ENCODE peak calls at places on chromosome 13, in nine cellular contexts. X is fibroblast of mammary gland, V is cardiac fibroblast, K is mesothelial cell of epicardium, P is fibroblast of lung, T is heart left ventricle, I is GM12865, J is Calu3, G is body of pancreas. F is an unnamed sample.

GRCh38 chr13:98853791-98854191 is 101.3 kb upstream of the SLC15A1 start:
- DNase-seq in X (peak; percentile 75), V (peak; percentile 55), K (no peak), P (peak; percentile 66), T (no peak), I (peak; percentile 87), J (no peak), G (no peak), F (no peak)

GRCh38 chr13:94343243-94343585 is 136.3 kb downstream of the DCT start:
- DNase-seq in X (peak; percentile 33), V (peak; percentile 47), K (no peak), P (peak; percentile 70), T (no peak), I (no peak), J (no peak), G (no peak), F (no peak)

GRCh38 chr13:94556646-94557045 is 39.3 kb downstream of the TGDS start:
- DNase-seq in X (no peak), V (no peak), K (no peak), P (no peak), T (no peak), I (no peak), J (no peak), G (no peak), F (no peak)

GRCh38 chr13:99614465-99614885 is 113.2 kb downstream of the TM9SF2 start:
- DNase-seq in X (no peak), V (peak; percentile 25), K (no peak), P (no peak), T (no peak), I (peak; percentile 60), J (peak; percentile 3), G (peak; percentile 62), F (no peak)

GRCh38 chr13:36819064-36819810 is at the start of gene RFXAP:
- DNase-seq in X (peak; percentile 81), V (peak; percentile 87), K (peak; percentile 95), P (peak; percentile 73), T (peak; percentile 96), I (peak; percentile 95), J (peak; percentile 86), G (peak; percentile 93), F (peak; percentile 97)

GRCh38 chr13:93775027-93775426 is 548.4 kb downstream of the GPC6 start:
- DNase-seq in X (no peak), V (no peak), K (no peak), P (no peak), T (no peak), I (no peak), J (no peak), G (no peak), F (no peak)

GRCh38 chr13:85170372-85170771 is 628.8 kb downstream of the SLITRK6 start:
- DNase-seq in X (no peak), V (no peak), K (no peak), P (no peak), T (no peak), I (no peak), J (no peak), G (no peak), F (no peak)

GRCh38 chr13:45207319-45207718 is 6.5 kb upstream of the KCTD4 start:
- DNase-seq in X (no peak), V (no peak), K (no peak), P (peak; percentile 34), T (no peak), I (no peak), J (no peak), G (no peak), F (no peak)

GRCh38 chr13:99192480-99192879 is 8.2 kb upstream of the UBAC2 start:
- DNase-seq in X (no peak), V (no peak), K (no peak), P (no peak), T (no peak), I (no peak), J (no peak), G (no peak), F (no peak)

GRCh38 chr13:93309886-93310520 is 83.4 kb downstream of the GPC6 start:
- DNase-seq in X (peak; percentile 89), V (peak; percentile 87), K (no peak), P (peak; percentile 83), T (no peak), I (peak; percentile 2), J (no peak), G (no peak), F (no peak)

GRCh38 chr13:107211073-107211472 is 643.1 kb upstream of the ARGLU1 start:
- DNase-seq in X (peak; percentile 82), V (peak; percentile 83), K (peak; percentile 79), P (peak; percentile 87), T (peak; percentile 68), I (peak; percentile 67), J (peak; percentile 50), G (peak; percentile 73), F (peak; percentile 60)

GRCh38 chr13:109140054-109140776 is 510.8 kb downstream of the MYO16 start:
- DNase-seq in X (no peak), V (no peak), K (no peak), P (no peak), T (no peak), I (no peak), J (no peak), G (no peak), F (no peak)

GRCh38 chr13:23743717-23744116 is 145.5 kb downstream of the MIPEP start:
- DNase-seq in X (no peak), V (no peak), K (no peak), P (no peak), T (no peak), I (no peak), J (no peak), G (no peak), F (no peak)

GRCh38 chr13:112759053-112759452 is 69.2 kb downstream of the ATP11A start:
- DNase-seq in X (no peak), V (no peak), K (no peak), P (no peak), T (no peak), I (no peak), J (no peak), G (no peak), F (no peak)

GRCh38 chr13:30429721-30430694 is 7.7 kb downstream of the UBE2L5 start:
- DNase-seq in X (peak; percentile 95), V (peak; percentile 92), K (no peak), P (peak; percentile 95), T (no peak), I (peak; percentile 72), J (peak; percentile 13), G (no peak), F (no peak)

GRCh38 chr13:51997641-51998330 is 13.5 kb downstream of the ATP7B start:
- DNase-seq in X (no peak), V (no peak), K (no peak), P (no peak), T (no peak), I (no peak), J (peak; percentile 6), G (peak; percentile 20), F (no peak)

GRCh38 chr13:98503175-98504028 is 73.5 kb downstream of the STK24 start:
- DNase-seq in X (peak; percentile 30), V (peak; percentile 28), K (no peak), P (peak; percentile 28), T (no peak), I (peak; percentile 32), J (no peak), G (peak; percentile 13), F (no peak)

GRCh38 chr13:41813426-41813825 is 147.5 kb downstream of the VWA8 start:
- DNase-seq in X (peak; percentile 30), V (peak; percentile 47), K (no peak), P (peak; percentile 71), T (no peak), I (no peak), J (no peak), G (no peak), F (no peak)

GRCh38 chr13:75226092-75226491 is 255.9 kb downstream of the TBC1D4 start:
- DNase-seq in X (peak; percentile 18), V (no peak), K (no peak), P (peak; percentile 55), T (no peak), I (no peak), J (peak; percentile 28), G (no peak), F (no peak)
- TF ChIP-seq CTCF in X (no peak), V (no peak), K (no peak), P (no peak), T (no peak), I (no peak), J (no peak), G (no peak), F (no peak)

GRCh38 chr13:101111894-101112293 is 304.4 kb downstream of the NALCN start:
- DNase-seq in X (no peak), V (no peak), K (no peak), P (no peak), T (no peak), I (no peak), J (no peak), G (no peak), F (no peak)

GRCh38 chr13:101116826-101117225 is 299.5 kb downstream of the NALCN start:
- DNase-seq in X (no peak), V (no peak), K (no peak), P (no peak), T (no peak), I (no peak), J (no peak), G (no peak), F (no peak)

GRCh38 chr13:101116381-101116780 is 299.9 kb downstream of the NALCN start:
- DNase-seq in X (no peak), V (no peak), K (no peak), P (no peak), T (no peak), I (no peak), J (no peak), G (no peak), F (no peak)

GRCh38 chr13:101121608-101122007 is 294.7 kb downstream of the NALCN start:
- DNase-seq in X (no peak), V (no peak), K (no peak), P (no peak), T (no peak), I (no peak), J (no peak), G (no peak), F (no peak)

DNA sequence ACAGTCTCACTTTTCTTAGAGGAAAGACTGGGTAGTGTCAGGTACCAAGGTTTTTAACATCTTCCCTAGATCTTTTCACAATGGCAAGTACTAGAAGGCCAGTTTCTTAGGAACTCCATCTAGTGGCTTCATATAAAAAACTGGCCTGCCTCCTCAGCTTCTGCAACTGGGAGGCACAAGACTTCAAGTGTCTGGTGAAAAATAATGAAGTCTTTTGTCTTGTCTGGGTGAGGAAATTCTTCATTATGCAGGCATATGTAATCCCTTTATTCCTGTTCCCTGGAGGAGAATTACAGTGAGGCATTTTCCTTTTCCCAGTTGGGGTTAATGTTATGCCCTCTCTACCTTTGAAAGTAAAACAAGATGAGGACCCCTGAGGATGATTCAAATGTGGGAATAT is 300.5 kb downstream of the NALCN start:
- DNase-seq in X (peak; percentile 10), V (peak; percentile 26), K (no peak), P (peak; percentile 10), T (no peak), I (no peak), J (no peak), G (no peak), F (no peak)
- TF ChIP-seq CTCF in X (peak; percentile 25), V (peak; percentile 20), K (no peak), P (peak; percentile 16), T (no peak), I (no peak), J (no peak), G (no peak), F (no peak)

GRCh38 chr13:110869805-110870706 is 44.8 kb downstream of the ANKRD10 start:
- DNase-seq in X (peak; percentile 100), V (peak; percentile 100), K (peak; percentile 54), P (peak; percentile 100), T (peak; percentile 87), I (no peak), J (peak; percentile 83), G (peak; percentile 94), F (no peak)
- TF ChIP-seq CTCF in X (no peak), V (no peak), K (no peak), P (peak; percentile 13), T (peak; percentile 26), I (no peak), J (no peak), G (peak; percentile 24), F (no peak)

GRCh38 chr13:60335531-60335930 is 61.5 kb upstream of the TDRD3 start:
- DNase-seq in X (peak; percentile 23), V (peak; percentile 30), K (no peak), P (peak; percentile 20), T (no peak), I (no peak), J (no peak), G (no peak), F (no peak)
- TF ChIP-seq CTCF in X (peak; percentile 52), V (peak; percentile 48), K (peak; percentile 65), P (peak; percentile 44), T (peak; percentile 52), I (peak; percentile 32), J (no peak), G (peak; percentile 63), F (peak; percentile 74)

F was measured in progenitor cell of endocrine pancreas.